ENCODE peak calls at places on chromosomes 3 and 15, in ten cellular contexts. C is renal cortical epithelial cell; D is T-helper 1 cell; T is body of pancreas; J is stimulated activated CD8-positive, alpha-beta memory T cell treated with anti-CD3 and anti-CD28 coated beads, Interleukin-12 subunit alpha, Interleukin-12 subunit beta, amount 100 ng/mL, for 1 hour; Q is GM12864; O is GM10248; U is retina; P is heart left ventricle; W is cardiac fibroblast. L is an unnamed sample.

GRCh38 chr3:45081506-45081905 is 55.4 kb downstream of the CLEC3B start:
- DNase-seq in T (no peak), W (no peak), D (no peak), J (no peak), Q (no peak), C (no peak), U (no peak), O (no peak), P (no peak), L (no peak)

GRCh38 chr3:168116279-168116678 is 20.6 kb upstream of the GOLIM4 start:
- DNase-seq in P (peak), C (no peak), D (no peak), T (peak), W (peak), U (no peak), J (no peak), Q (no peak), O (no peak), L (no peak)

GRCh38 chr3:107133891-107134290 is 243.3 kb upstream of the CCDC54 start:
- DNase-seq in O (no peak), C (no peak), D (no peak), T (no peak), W (peak), P (no peak), J (no peak), Q (no peak), U (no peak), L (no peak)

GRCh38 chr3:194058189-194058571 is 77.8 kb upstream of the HES1 start:
- DNase-seq in U (peak), P (peak), C (peak), D (no peak), Q (no peak), O (peak), W (peak), J (no peak), T (peak), L (no peak)

GRCh38 chr15:32802296-32802936 is 84.6 kb downstream of the GREM1 start:
- DNase-seq in P (no peak), C (peak), Q (no peak), W (peak), J (no peak), U (no peak), D (no peak), O (no peak), T (no peak), L (no peak)

GRCh38 chr15:69265347-69265955 is 33.3 kb upstream of the PAQR5 start:
- DNase-seq in Q (no peak), U (no peak), C (peak), O (no peak), W (peak), P (no peak), J (no peak), T (no peak), D (no peak), L (no peak)

GRCh38 chr3:13884851-13885703 is 5.2 kb upstream of the WNT7A start:
- DNase-seq in Q (no peak), J (peak), O (peak), P (no peak), W (no peak), C (peak), D (peak), U (peak), T (peak), L (peak)

GRCh38 chr15:85316244-85316934 is 64.0 kb upstream of the AKAP13 start:
- DNase-seq in C (peak), T (no peak), Q (no peak), P (no peak), U (peak), D (no peak), J (no peak), W (no peak), O (no peak), L (no peak)

GRCh38 chr15:59105839-59106238 is 893 bp downstream of the CCNB2 start:
- DNase-seq in U (peak), Q (no peak), O (peak), T (no peak), J (no peak), P (no peak), C (no peak), W (no peak), D (no peak), L (no peak)

GRCh38 chr15:42608110-42608531 is 32.7 kb downstream of the STARD9 start:
- DNase-seq in C (peak), P (peak), T (no peak), D (no peak), J (peak), O (no peak), Q (peak), W (peak), U (no peak), L (no peak)

GRCh38 chr3:97975466-97975865 is 3.2 kb upstream of the RIOX2 start:
- DNase-seq in J (no peak), W (no peak), Q (no peak), O (no peak), D (no peak), P (no peak), U (no peak), T (no peak), C (no peak), L (no peak)

GRCh38 chr15:63513271-63513670 is 8.9 kb downstream of the USP3 start:
- DNase-seq in Q (no peak), C (no peak), U (no peak), D (no peak), T (no peak), W (no peak), P (no peak), J (no peak), O (no peak), L (no peak)